ENCODE peak calls at places on chromosomes 16 and 17, in five cellular contexts. One of them, this sample, is unnamed.

GRCh38 chr17:35865412-35866355 is 3.0 kb downstream of the HEATR9 start:
- DNase-seq in neural progenitor cell: no peak
- DNase-seq in lower leg skin: no peak
- DNase-seq in WTC11: no peak
- DNase-seq in neural crest cell: no peak
- DNase-seq in this sample: no peak

GRCh38 chr16:88905563-88905962 is 39.1 kb upstream of the PABPN1L start:
- DNase-seq in neural crest cell: no peak
- DNase-seq in WTC11: peak; percentile 73
- DNase-seq in neural progenitor cell: peak; percentile 79
- DNase-seq in lower leg skin: no peak
- DNase-seq in this sample: no peak

GRCh38 chr16:20510323-20510722 is 59.0 kb downstream of the ACSM2A start:
- DNase-seq in neural crest cell: no peak
- DNase-seq in lower leg skin: no peak
- DNase-seq in WTC11: no peak
- DNase-seq in neural progenitor cell: no peak
- DNase-seq in this sample: no peak

GRCh38 chr17:79822583-79823124 is 16.6 kb downstream of the CBX4 start:
- DNase-seq in neural progenitor cell: no peak
- DNase-seq in neural crest cell: no peak
- DNase-seq in WTC11: no peak
- DNase-seq in lower leg skin: no peak
- DNase-seq in this sample: no peak

GRCh38 chr17:10149573-10150399 is 48.6 kb downstream of the GAS7 start:
- DNase-seq in lower leg skin: no peak
- DNase-seq in neural progenitor cell: no peak
- DNase-seq in WTC11: no peak
- DNase-seq in neural crest cell: no peak
- DNase-seq in this sample: no peak

GRCh38 chr17:80297996-80298560 is 37.4 kb downstream of the RNF213 start:
- DNase-seq in lower leg skin: no peak
- DNase-seq in WTC11: no peak
- DNase-seq in neural crest cell: no peak
- DNase-seq in neural progenitor cell: no peak
- DNase-seq in this sample: no peak

GRCh38 chr17:27294689-27295630 is 1.0 kb downstream of the WSB1 start:
- DNase-seq in lower leg skin: peak; percentile 87
- DNase-seq in neural progenitor cell: peak; percentile 82
- DNase-seq in WTC11: no peak
- DNase-seq in neural crest cell: peak; percentile 12
- DNase-seq in this sample: no peak

GRCh38 chr16:1747934-1748333 is 23.4 kb downstream of the NME3 start:
- DNase-seq in WTC11: no peak
- DNase-seq in lower leg skin: no peak
- DNase-seq in neural progenitor cell: no peak
- DNase-seq in neural crest cell: no peak
- DNase-seq in this sample: no peak

GRCh38 chr16:70614208-70614951 is 32.0 kb upstream of the IL34 start:
- DNase-seq in lower leg skin: no peak
- DNase-seq in neural progenitor cell: no peak
- DNase-seq in WTC11: no peak
- DNase-seq in neural crest cell: no peak
- DNase-seq in this sample: no peak

GRCh38 chr16:72475688-72476087 is 303.7 kb upstream of the PMFBP1 start:
- DNase-seq in WTC11: no peak
- DNase-seq in neural crest cell: no peak
- DNase-seq in neural progenitor cell: no peak
- DNase-seq in lower leg skin: no peak
- DNase-seq in this sample: no peak

GRCh38 chr17:7038025-7038862 is 2.4 kb downstream of the SLC16A13 start:
- DNase-seq in neural progenitor cell: peak; percentile 32
- DNase-seq in WTC11: no peak
- DNase-seq in neural crest cell: no peak
- DNase-seq in lower leg skin: no peak
- DNase-seq in this sample: no peak

GRCh38 chr16:15523092-15523541 is 88.7 kb downstream of the BMERB1 start:
- DNase-seq in lower leg skin: no peak
- DNase-seq in neural progenitor cell: peak; percentile 25
- DNase-seq in neural crest cell: no peak
- DNase-seq in WTC11: peak; percentile 18
- DNase-seq in this sample: no peak

GRCh38 chr17:39818282-39819000 is 45.7 kb downstream of the IKZF3 start:
- DNase-seq in neural progenitor cell: no peak
- DNase-seq in neural crest cell: no peak
- DNase-seq in lower leg skin: no peak
- DNase-seq in WTC11: no peak
- DNase-seq in this sample: no peak

GRCh38 chr16:49856741-49857330 is 924 bp upstream of the ZNF423 start:
- DNase-seq in neural crest cell: peak; percentile 69
- DNase-seq in neural progenitor cell: peak; percentile 93
- DNase-seq in lower leg skin: no peak
- DNase-seq in WTC11: peak; percentile 80
- DNase-seq in this sample: peak; percentile 92

GRCh38 chr17:48471807-48472484 is 41.9 kb upstream of the SKAP1 start:
- DNase-seq in WTC11: no peak
- DNase-seq in neural crest cell: no peak
- DNase-seq in lower leg skin: no peak
- DNase-seq in neural progenitor cell: peak; percentile 21
- DNase-seq in this sample: no peak

GRCh38 chr16:15055141-15056053 is 477 bp downstream of the NTAN1 start:
- DNase-seq in WTC11: peak; percentile 69
- DNase-seq in neural progenitor cell: peak; percentile 11
- DNase-seq in neural crest cell: peak; percentile 57
- DNase-seq in lower leg skin: peak; percentile 53
- DNase-seq in this sample: no peak

GRCh38 chr16:22369221-22369811 is 5.1 kb downstream of the CDR2 start:
- DNase-seq in WTC11: no peak
- DNase-seq in neural progenitor cell: no peak
- DNase-seq in lower leg skin: no peak
- DNase-seq in neural crest cell: no peak
- DNase-seq in this sample: no peak

GRCh38 chr17:44170499-44171201 is at the start of gene ASB16:
- DNase-seq in neural crest cell: no peak
- DNase-seq in WTC11: peak; percentile 28
- DNase-seq in lower leg skin: no peak
- DNase-seq in neural progenitor cell: peak; percentile 40
- DNase-seq in this sample: no peak

GRCh38 chr17:66276328-66276937 is 26.0 kb upstream of the PRKCA start:
- DNase-seq in neural progenitor cell: no peak
- DNase-seq in WTC11: no peak
- DNase-seq in neural crest cell: no peak
- DNase-seq in lower leg skin: no peak
- DNase-seq in this sample: no peak

GRCh38 chr17:20077978-20078674 is 69.0 kb downstream of the SPECC1 start:
- DNase-seq in WTC11: no peak
- DNase-seq in neural progenitor cell: no peak
- DNase-seq in neural crest cell: no peak
- DNase-seq in lower leg skin: no peak
- DNase-seq in this sample: no peak

GRCh38 chr17:16917995-16918394 is 53.9 kb downstream of the TNFRSF13B start:
- DNase-seq in neural progenitor cell: no peak
- DNase-seq in neural crest cell: no peak
- DNase-seq in WTC11: peak; percentile 0
- DNase-seq in lower leg skin: no peak
- DNase-seq in this sample: peak; percentile 42

GRCh38 chr17:61352771-61353170 is 46.9 kb upstream of the TBX2 start:
- DNase-seq in neural crest cell: no peak
- DNase-seq in neural progenitor cell: peak; percentile 39
- DNase-seq in lower leg skin: no peak
- DNase-seq in WTC11: no peak
- DNase-seq in this sample: no peak

GRCh38 chr16:62665269-62665668 is 629.0 kb upstream of the CDH8 start:
- DNase-seq in neural crest cell: peak; percentile 3
- DNase-seq in WTC11: peak; percentile 50
- DNase-seq in neural progenitor cell: peak; percentile 85
- DNase-seq in lower leg skin: no peak
- DNase-seq in this sample: no peak

GRCh38 chr17:21090889-21091618 is 35.7 kb upstream of the DHRS7B start:
- DNase-seq in WTC11: no peak
- DNase-seq in lower leg skin: no peak
- DNase-seq in neural progenitor cell: no peak
- DNase-seq in neural crest cell: no peak
- DNase-seq in this sample: no peak

GRCh38 chr17:4782652-4783051 is 3.5 kb downstream of the VMO1 start:
- DNase-seq in lower leg skin: no peak
- DNase-seq in WTC11: peak; percentile 42
- DNase-seq in neural progenitor cell: no peak
- DNase-seq in neural crest cell: no peak
- DNase-seq in this sample: no peak

GRCh38 chr17:55344514-55344997 is 77.1 kb downstream of the MMD start:
- DNase-seq in neural progenitor cell: no peak
- DNase-seq in neural crest cell: no peak
- DNase-seq in WTC11: no peak
- DNase-seq in lower leg skin: no peak
- DNase-seq in this sample: no peak

DNA sequence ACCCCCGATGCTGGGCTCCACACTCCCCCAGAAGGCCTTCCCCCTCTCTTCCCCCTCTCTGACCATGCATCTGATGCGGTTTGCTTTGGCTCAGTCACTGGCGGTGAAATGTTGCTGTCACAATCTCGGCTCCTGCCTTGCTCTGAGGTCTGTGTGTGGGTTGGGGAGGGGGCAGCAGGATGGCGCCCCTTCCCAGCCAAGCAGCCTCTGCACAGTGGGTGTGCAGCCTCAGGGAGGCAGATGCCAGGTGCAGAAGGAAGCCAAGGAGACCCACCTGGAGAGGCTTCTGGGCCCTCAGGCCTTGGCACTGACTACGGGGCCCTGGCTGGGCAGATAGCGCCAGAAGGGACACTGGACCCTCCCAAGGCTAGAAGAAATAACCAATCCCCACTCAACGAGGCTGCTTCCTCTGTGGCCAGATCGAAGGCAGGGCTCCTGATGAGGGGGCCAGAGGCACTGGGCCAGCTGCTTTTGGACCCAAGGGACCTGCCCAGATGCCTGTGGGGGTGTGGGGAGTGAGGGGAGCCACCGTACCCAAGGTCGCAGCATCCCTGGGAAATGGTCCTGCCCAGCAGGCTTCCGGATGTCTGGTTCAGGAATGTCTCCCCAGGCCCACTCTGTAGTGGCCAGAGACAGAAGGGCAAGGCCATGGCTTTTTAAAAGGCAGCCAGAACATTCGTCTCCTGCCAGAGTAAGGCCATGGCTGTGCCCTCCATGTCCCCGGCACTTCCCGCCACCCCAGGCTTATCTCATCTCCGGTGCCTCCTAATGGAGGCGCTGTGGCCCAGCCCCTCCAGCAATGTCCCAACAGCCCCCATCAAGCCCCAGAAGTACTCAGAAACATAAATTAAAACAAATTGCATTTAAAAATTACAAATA is 43.4 kb upstream of the SLC38A10 start:
- DNase-seq in lower leg skin: no peak
- DNase-seq in neural crest cell: no peak
- DNase-seq in WTC11: no peak
- DNase-seq in neural progenitor cell: no peak
- DNase-seq in this sample: no peak
- TF ChIP-seq CTCF in lower leg skin: no peak
- TF ChIP-seq CTCF in neural crest cell: peak; percentile 27
- TF ChIP-seq CTCF in WTC11: no peak
- TF ChIP-seq CTCF in neural progenitor cell: peak; percentile 5
- TF ChIP-seq CTCF in this sample: no peak

DNA sequence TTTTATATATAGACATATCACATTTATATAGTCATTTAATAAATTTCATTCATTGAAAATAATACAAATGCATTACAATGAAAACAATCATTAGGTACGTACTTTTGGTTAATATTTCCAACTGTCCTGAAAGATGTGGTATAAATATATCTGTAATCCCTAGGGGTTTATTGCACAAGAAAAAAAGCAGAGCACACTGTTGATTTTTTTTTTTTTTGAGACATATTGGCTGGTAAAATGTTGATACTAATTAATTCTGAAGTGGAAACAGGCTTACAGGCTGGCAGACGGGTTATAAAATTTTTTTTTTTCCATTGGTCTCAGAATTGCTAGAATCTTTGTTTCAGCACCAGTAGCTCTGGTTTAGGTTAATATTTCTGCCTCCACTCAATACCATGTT is 193.6 kb downstream of the MAP2K6 start:
- DNase-seq in lower leg skin: no peak
- DNase-seq in neural crest cell: no peak
- DNase-seq in WTC11: no peak
- DNase-seq in neural progenitor cell: no peak
- DNase-seq in this sample: no peak
- TF ChIP-seq CTCF in lower leg skin: no peak
- TF ChIP-seq CTCF in neural crest cell: no peak
- TF ChIP-seq CTCF in WTC11: no peak
- TF ChIP-seq CTCF in neural progenitor cell: no peak
- TF ChIP-seq CTCF in this sample: no peak

GRCh38 chr17:45666641-45667040 is 117.5 kb upstream of the CRHR1 start:
- DNase-seq in WTC11: no peak
- DNase-seq in neural crest cell: no peak
- DNase-seq in lower leg skin: no peak
- DNase-seq in neural progenitor cell: no peak
- DNase-seq in this sample: no peak

GRCh38 chr17:45660474-45660873 is 123.6 kb upstream of the CRHR1 start:
- DNase-seq in lower leg skin: no peak
- DNase-seq in neural crest cell: no peak
- DNase-seq in WTC11: peak; percentile 30
- DNase-seq in neural progenitor cell: peak; percentile 79
- DNase-seq in this sample: no peak

GRCh38 chr17:45666046-45666600 is 118.0 kb upstream of the CRHR1 start:
- DNase-seq in lower leg skin: no peak
- DNase-seq in WTC11: peak; percentile 26
- DNase-seq in neural progenitor cell: peak; percentile 39
- DNase-seq in neural crest cell: no peak
- DNase-seq in this sample: no peak

GRCh38 chr17:45662432-45662831 is 121.7 kb upstream of the CRHR1 start:
- DNase-seq in neural progenitor cell: no peak
- DNase-seq in WTC11: no peak
- DNase-seq in neural crest cell: no peak
- DNase-seq in lower leg skin: no peak
- DNase-seq in this sample: no peak

GRCh38 chr17:45663772-45664171 is 120.3 kb upstream of the CRHR1 start:
- DNase-seq in neural progenitor cell: no peak
- DNase-seq in lower leg skin: no peak
- DNase-seq in WTC11: no peak
- DNase-seq in neural crest cell: no peak
- DNase-seq in this sample: no peak
- TF ChIP-seq CTCF in neural progenitor cell: peak; percentile 8
- TF ChIP-seq CTCF in lower leg skin: no peak
- TF ChIP-seq CTCF in WTC11: no peak
- TF ChIP-seq CTCF in neural crest cell: no peak
- TF ChIP-seq CTCF in this sample: no peak

DNA sequence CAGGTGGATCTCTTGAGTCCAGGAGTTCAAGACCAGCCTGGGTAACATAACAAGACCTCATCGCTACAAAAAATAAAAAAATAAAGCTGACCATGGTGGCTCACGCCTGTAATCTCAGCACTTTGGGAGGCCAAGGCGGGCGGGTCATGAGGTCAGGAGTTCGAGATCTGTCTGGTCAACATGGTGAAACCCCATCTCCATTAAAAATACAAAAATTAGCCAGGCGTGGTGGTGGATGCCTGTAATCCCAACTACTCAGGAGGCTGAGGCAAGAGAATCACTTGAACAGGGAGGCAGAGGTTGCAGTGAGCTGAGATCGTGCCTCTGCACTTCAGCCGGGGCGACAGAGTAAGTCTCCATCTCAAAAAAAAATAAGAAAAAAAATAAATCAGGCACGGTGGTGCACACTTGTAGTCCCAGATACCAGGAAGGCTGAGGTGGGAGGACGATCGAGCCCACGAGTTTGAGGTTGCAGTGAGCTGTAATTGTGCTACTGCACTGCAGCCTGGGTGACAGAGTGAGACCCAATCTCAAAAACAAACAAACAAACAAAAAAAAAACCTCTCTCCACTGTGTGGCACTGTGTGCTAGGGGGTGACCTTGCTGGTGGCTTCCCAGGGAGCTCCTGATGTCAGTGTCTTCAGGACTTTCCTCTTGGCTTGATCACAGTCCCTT is 19.8 kb upstream of the MAPK3 start:
- DNase-seq in lower leg skin: no peak
- DNase-seq in WTC11: no peak
- DNase-seq in neural crest cell: no peak
- DNase-seq in neural progenitor cell: peak; percentile 46
- DNase-seq in this sample: no peak
- TF ChIP-seq CTCF in lower leg skin: no peak
- TF ChIP-seq CTCF in WTC11: no peak
- TF ChIP-seq CTCF in neural crest cell: no peak
- TF ChIP-seq CTCF in neural progenitor cell: peak; percentile 43
- TF ChIP-seq CTCF in this sample: no peak

This sample was measured in osteocyte.